ENCODE peak calls at places on chromosome 3, in eight cellular contexts. J is K562, D is GM23338, P is endothelial cell of umbilical vein, K is HepG2, F is GM12878, C is SK-N-SH, W is H1. E is an unnamed sample.

GRCh38 chr3:188578579-188579363 is 424.8 kb downstream of the LPP start:
- DNase-seq in J (no peak), D (no peak), P (peak), K (no peak), F (no peak), C (no peak), W (no peak), E (no peak)

GRCh38 chr3:140343211-140343610 is 334.7 kb upstream of the TRIM42 start:
- DNase-seq in J (no peak), D (no peak), P (no peak), K (no peak), F (no peak), C (no peak), W (no peak), E (no peak)

GRCh38 chr3:172692751-172693310 is 18.0 kb downstream of the NCEH1 start:
- DNase-seq in J (no peak), D (peak), P (no peak), K (no peak), F (no peak), C (no peak), W (no peak), E (no peak)

GRCh38 chr3:45798034-45798433 is 1.7 kb upstream of the SLC6A20 start:
- DNase-seq in J (no peak), D (no peak), P (no peak), K (no peak), F (no peak), C (no peak), W (no peak), E (no peak)

GRCh38 chr3:83770664-83771402 is 1188.0 kb upstream of the CADM2 start:
- DNase-seq in J (no peak), D (no peak), P (no peak), K (no peak), F (no peak), C (no peak), W (no peak), E (no peak)

GRCh38 chr3:50649451-50649931 is 25.2 kb upstream of the DOCK3 start:
- DNase-seq in J (no peak), D (no peak), P (no peak), K (no peak), F (no peak), C (no peak), W (no peak), E (no peak)

GRCh38 chr3:194306109-194306686 is 44.9 kb downstream of the CPN2 start:
- DNase-seq in J (no peak), D (no peak), P (peak), K (no peak), F (peak), C (no peak), W (no peak), E (no peak)

GRCh38 chr3:157276801-157277200 is 116.9 kb upstream of the CCNL1 start:
- DNase-seq in J (no peak), D (no peak), P (no peak), K (no peak), F (no peak), C (no peak), W (no peak), E (no peak)

GRCh38 chr3:145124886-145125285 is 1036.1 kb downstream of the PLOD2 start:
- DNase-seq in J (no peak), D (no peak), P (no peak), K (no peak), F (no peak), C (no peak), W (no peak), E (no peak)

GRCh38 chr3:89049119-89049518 is 58.3 kb upstream of the EPHA3 start:
- DNase-seq in J (no peak), D (peak), P (no peak), K (peak), F (no peak), C (peak), W (peak), E (no peak)

GRCh38 chr3:178482981-178483380 is 53.3 kb upstream of the KCNMB2 start:
- DNase-seq in J (no peak), D (no peak), P (no peak), K (no peak), F (no peak), C (no peak), W (no peak), E (no peak)

GRCh38 chr3:69094467-69095205 is 9.9 kb downstream of the ARL6IP5 start:
- DNase-seq in J (no peak), D (no peak), P (no peak), K (no peak), F (no peak), C (no peak), W (no peak), E (no peak)

GRCh38 chr3:20043398-20043797 is 3.2 kb downstream of the KAT2B start:
- DNase-seq in J (no peak), D (no peak), P (peak), K (no peak), F (no peak), C (no peak), W (no peak), E (no peak)

GRCh38 chr3:127546970-127547733 is 43.4 kb downstream of the TPRA1 start:
- DNase-seq in J (no peak), D (peak), P (no peak), K (no peak), F (no peak), C (peak), W (peak), E (no peak)

GRCh38 chr3:7144696-7145308 is 283.9 kb downstream of the GRM7 start:
- DNase-seq in J (peak), D (peak), P (peak), K (peak), F (no peak), C (peak), W (peak), E (peak)

GRCh38 chr3:135944831-135945230 is 20.7 kb upstream of the PPP2R3A start:
- DNase-seq in J (no peak), D (no peak), P (no peak), K (no peak), F (no peak), C (no peak), W (no peak), E (no peak)

GRCh38 chr3:48952510-48953118 is 34.0 kb downstream of the ARIH2 start:
- DNase-seq in J (no peak), D (peak), P (peak), K (peak), F (no peak), C (peak), W (peak), E (peak)

GRCh38 chr3:53796161-53796560 is 50.1 kb downstream of the CHDH start:
- DNase-seq in J (peak), D (no peak), P (no peak), K (no peak), F (no peak), C (peak), W (no peak), E (no peak)

GRCh38 chr3:132521921-132522320 is 75.1 kb upstream of the ACKR4 start:
- DNase-seq in J (no peak), D (no peak), P (no peak), K (no peak), F (no peak), C (no peak), W (no peak), E (no peak)

GRCh38 chr3:71994203-71994602 is 209.3 kb upstream of the PROK2 start:
- DNase-seq in J (no peak), D (no peak), P (no peak), K (no peak), F (no peak), C (no peak), W (no peak), E (no peak)

GRCh38 chr3:41053220-41053619 is 146.1 kb upstream of the CTNNB1 start:
- DNase-seq in J (no peak), D (no peak), P (no peak), K (no peak), F (no peak), C (no peak), W (no peak), E (no peak)

GRCh38 chr3:125389282-125389681 is 14.2 kb upstream of the ZNF148 start:
- DNase-seq in J (no peak), D (no peak), P (no peak), K (no peak), F (no peak), C (no peak), W (no peak), E (no peak)

GRCh38 chr3:14914777-14915113 is 32.6 kb upstream of the NR2C2 start:
- DNase-seq in J (no peak), D (no peak), P (no peak), K (no peak), F (no peak), C (peak), W (no peak), E (no peak)

GRCh38 chr3:31979006-31979697 is 1.9 kb downstream of the OSBPL10 start:
- DNase-seq in J (no peak), D (no peak), P (peak), K (no peak), F (peak), C (no peak), W (no peak), E (no peak)

GRCh38 chr3:168249048-168249538 is 153.4 kb upstream of the GOLIM4 start:
- DNase-seq in J (no peak), D (no peak), P (peak), K (no peak), F (no peak), C (no peak), W (no peak), E (no peak)

GRCh38 chr3:168071535-168071934 is 24.2 kb downstream of the GOLIM4 start:
- DNase-seq in J (no peak), D (no peak), P (no peak), K (no peak), F (no peak), C (no peak), W (no peak), E (peak)

DNA sequence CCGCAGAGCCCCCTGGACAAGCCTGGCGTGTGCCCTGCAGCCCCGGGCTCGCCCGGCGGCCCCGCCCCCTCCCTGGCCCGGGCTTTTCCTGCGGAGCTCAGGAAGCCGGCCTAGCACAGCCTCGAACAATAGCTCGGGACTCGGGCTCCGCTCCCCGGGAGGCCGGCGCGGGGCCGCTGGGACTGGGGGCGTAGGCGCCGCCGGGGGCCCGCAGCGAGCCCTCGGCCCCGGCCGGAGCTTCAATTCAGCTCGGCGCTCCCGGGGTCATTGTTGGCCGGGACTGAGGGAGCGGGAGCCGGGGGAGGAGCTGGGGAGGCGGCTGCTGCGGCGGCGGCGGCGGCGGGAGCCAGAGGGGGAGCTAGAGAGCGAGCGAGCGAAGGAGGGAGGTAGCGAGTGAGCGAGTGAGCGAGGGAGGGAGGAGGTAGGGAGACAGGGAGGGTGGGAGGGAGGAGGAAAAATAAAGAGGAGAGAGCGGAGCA is 41.0 kb upstream of the ROPN1 start:
- DNase-seq in J (peak), D (peak), P (peak), K (peak), F (no peak), C (peak), W (peak), E (peak)
- TF ChIP-seq POLR2AphosphoS5 in J (no peak), D (peak), P (no peak), K (no peak), F (no peak), C (no peak), W (no peak), E (no peak)

GRCh38 chr3:122678496-122678895 is 2.1 kb upstream of the PARP14 start:
- DNase-seq in J (no peak), D (no peak), P (no peak), K (no peak), F (no peak), C (no peak), W (no peak), E (no peak)

GRCh38 chr3:122681294-122682015 is 816 bp downstream of the PARP14 start:
- DNase-seq in J (no peak), D (peak), P (peak), K (no peak), F (no peak), C (peak), W (peak), E (no peak)

GRCh38 chr3:122679085-122679466 is 1.6 kb upstream of the PARP14 start:
- DNase-seq in J (peak), D (peak), P (peak), K (peak), F (no peak), C (peak), W (peak), E (peak)

GRCh38 chr3:122680381-122681293 is at the start of gene PARP14:
- DNase-seq in J (peak), D (peak), P (peak), K (peak), F (no peak), C (peak), W (peak), E (no peak)

DNA sequence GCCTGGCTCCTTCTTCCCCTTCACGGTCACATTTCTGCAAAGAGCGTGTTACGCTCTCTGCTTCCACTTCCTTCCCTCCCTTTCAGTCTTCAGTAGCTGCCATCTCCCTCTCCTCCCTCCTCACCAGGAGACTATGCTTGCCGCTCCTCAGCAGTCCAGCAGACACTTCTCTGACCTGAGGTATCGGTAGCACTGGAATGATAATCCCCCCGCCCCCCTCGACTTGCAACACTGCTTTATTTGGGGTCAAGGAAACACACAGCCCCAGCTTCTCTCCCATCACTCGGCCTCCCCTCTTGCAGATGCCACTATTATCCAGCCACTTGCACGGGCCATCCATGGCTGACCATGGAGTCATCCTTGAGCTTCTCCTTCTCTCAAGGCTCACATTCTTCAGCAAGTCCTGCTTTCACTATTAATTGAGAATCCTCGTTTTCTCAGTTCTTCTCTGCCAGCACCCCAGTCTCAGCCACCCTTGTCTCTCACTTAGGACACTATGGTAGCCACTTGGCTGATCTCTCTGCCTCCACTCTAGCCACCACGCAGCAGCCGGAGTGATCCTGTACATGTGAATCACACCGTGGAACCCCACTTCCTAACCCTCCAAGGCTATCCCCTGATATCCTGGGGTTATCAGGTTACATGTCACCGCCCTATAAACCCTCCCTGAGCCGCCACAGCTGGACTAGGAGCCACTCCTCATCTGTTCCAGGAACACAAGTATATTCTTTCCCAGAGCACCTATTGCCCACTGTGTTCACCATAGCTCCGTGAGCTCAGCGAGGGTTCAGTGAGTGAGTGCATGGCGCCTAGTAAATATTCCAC is 960 bp upstream of the PARP14 start:
- DNase-seq in J (peak), D (peak), P (peak), K (no peak), F (no peak), C (no peak), W (no peak), E (no peak)
- H3K4me2 ChIP-seq in J (peak), D (peak), P (peak), K (peak), F (peak), C (peak), W (peak), E (peak)

DNA sequence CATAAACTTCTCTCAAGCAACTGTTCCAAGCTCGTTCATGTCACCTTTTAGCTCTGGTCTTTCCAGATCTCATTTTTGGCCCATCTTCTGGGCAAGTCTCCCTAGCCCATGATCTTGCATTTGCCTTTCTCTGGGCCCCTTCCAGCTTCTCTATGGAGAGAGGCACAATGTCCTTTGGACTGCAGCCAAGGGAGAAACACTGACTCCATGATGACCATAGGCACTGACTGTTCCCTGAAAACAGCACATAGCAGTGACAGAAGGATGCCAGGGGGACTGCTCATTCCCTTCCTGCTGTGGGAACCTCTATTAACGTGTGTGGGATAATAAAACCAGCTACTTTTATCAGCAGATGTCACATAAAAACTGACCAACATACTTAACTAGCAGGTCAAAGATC is 60.3 kb downstream of the STRIT1 start:
- DNase-seq in J (peak), D (no peak), P (peak), K (no peak), F (no peak), C (peak), W (no peak), E (no peak)
- TF ChIP-seq POLR2AphosphoS5 in J (no peak), D (no peak), P (no peak), K (no peak), F (no peak), C (no peak), W (no peak), E (no peak)

DNA sequence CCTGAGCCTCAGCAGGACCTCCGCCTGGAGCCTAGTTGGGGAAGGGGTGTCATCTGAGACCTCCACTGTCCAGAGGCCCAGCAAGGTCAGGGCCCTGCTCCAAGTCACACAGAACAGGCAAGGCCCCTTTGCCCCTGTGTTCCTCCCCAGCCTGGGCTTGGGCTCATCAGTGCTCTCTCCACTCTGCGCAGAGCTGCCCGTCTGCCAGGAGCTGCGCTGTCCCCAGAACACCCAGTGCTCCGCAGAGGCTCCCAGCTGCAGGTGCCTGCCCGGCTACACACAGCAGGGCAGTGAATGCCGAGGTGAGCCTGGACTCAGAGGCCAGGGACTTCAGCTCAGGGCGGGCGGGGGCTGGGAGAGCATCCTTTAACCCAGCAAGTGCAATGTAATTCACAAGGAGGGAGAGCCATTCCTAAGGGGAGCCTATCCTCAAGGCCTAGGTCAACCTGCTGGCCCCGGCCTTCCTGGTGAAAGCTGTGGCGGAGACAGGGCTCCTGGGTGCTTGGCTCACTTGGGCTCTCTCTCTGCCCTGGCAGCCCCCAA is 7.7 kb downstream of the STAB1 start:
- DNase-seq in J (no peak), D (no peak), P (no peak), K (no peak), F (no peak), C (no peak), W (no peak), E (no peak)
- H3K4me2 ChIP-seq in J (no peak), D (no peak), P (no peak), K (no peak), F (no peak), C (no peak), W (no peak), E (no peak)

GRCh38 chr3:152190636-152191183 is 78.0 kb upstream of the MBNL1 start:
- DNase-seq in J (no peak), D (no peak), P (no peak), K (peak), F (no peak), C (no peak), W (no peak), E (no peak)
- TF ChIP-seq POLR2AphosphoS5 in J (no peak), D (no peak), P (no peak), K (no peak), F (no peak), C (no peak), W (no peak), E (no peak)

GRCh38 chr3:99128205-99128604 is 226.7 kb upstream of the DCBLD2 start:
- DNase-seq in J (no peak), D (no peak), P (no peak), K (no peak), F (no peak), C (no peak), W (no peak), E (no peak)

GRCh38 chr3:99126291-99126690 is 224.8 kb upstream of the DCBLD2 start:
- DNase-seq in J (no peak), D (no peak), P (no peak), K (no peak), F (no peak), C (no peak), W (no peak), E (no peak)

GRCh38 chr3:99131876-99132275 is 230.4 kb upstream of the DCBLD2 start:
- DNase-seq in J (no peak), D (no peak), P (peak), K (no peak), F (no peak), C (no peak), W (no peak), E (no peak)

DNA sequence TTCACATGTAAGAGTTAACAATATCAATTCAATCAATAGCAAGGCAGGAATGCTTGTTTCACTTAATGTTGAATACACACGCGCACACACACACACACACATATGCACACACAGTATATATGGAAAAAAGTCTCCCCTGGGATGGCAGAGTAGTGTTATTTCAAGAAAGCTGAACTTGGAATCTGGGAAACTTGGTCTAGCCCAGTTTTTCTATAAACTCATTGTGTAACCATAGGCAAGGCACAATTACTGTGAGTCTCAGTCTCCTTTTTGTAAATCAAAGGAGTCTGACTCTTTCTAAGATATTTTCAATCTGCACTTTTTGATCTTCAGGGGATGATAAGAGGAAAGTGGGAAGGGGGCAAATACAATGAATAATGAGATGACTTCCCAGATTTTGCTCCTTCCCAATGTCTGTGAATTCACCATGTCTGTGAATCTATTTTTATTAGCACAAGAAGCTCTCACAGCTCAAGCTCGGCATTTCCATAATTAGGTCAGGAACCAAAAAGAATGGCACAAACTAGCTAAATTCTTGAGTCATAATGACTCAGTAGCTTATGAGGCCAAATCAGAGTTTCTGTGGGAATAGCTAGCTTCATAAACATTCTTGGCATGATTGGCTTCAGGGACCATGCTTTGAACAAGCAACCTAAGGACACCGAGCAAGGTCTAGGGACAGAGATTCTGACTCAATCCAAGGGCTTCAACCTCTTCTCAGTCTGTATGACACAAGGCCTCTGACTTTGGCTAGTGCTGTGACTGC is 227.4 kb upstream of the DCBLD2 start:
- DNase-seq in J (no peak), D (no peak), P (peak), K (no peak), F (no peak), C (no peak), W (no peak), E (peak)
- H3K4me2 ChIP-seq in J (no peak), D (no peak), P (peak), K (no peak), F (no peak), C (peak), W (no peak), E (peak)

GRCh38 chr3:11632564-11632963 is 11.2 kb downstream of the VGLL4 start:
- DNase-seq in J (no peak), D (no peak), P (no peak), K (no peak), F (no peak), C (no peak), W (no peak), E (no peak)
- TF ChIP-seq POLR2AphosphoS5 in J (no peak), D (no peak), P (no peak), K (no peak), F (no peak), C (no peak), W (no peak), E (no peak)

E was measured in HCT116.